ENCODE peak calls at places on chromosomes 6 and 20, in nine cellular contexts. I is uterus, B is HCT116, T is esophagus muscularis mucosa, Y is A549, D is breast epithelium, L is right lobe of liver, M is vagina, X is body of pancreas. U is an unnamed sample.

GRCh38 chr6:170265655-170266054 is 25.2 kb downstream of the DLL1 start:
- DNase-seq in I (no peak), B (peak), T (no peak), Y (no peak), D (no peak), L (peak), M (no peak), X (peak), U (peak)

GRCh38 chr6:153131037-153131981 is at the start of gene RGS17:
- DNase-seq in I (peak), B (no peak), T (no peak), Y (peak), D (no peak), L (peak), M (no peak), X (peak), U (peak)

GRCh38 chr6:82741996-82742385 is 323.6 kb downstream of the UBE3D start:
- DNase-seq in I (no peak), B (no peak), T (no peak), Y (no peak), D (no peak), L (no peak), M (no peak), X (no peak), U (no peak)

GRCh38 chr6:14730654-14731053 is 515.2 kb upstream of the JARID2 start:
- DNase-seq in I (no peak), B (no peak), T (no peak), Y (no peak), D (no peak), L (no peak), M (no peak), X (no peak), U (no peak)

GRCh38 chr20:62603021-62603906 is 39.0 kb upstream of the SLCO4A1 start:
- DNase-seq in I (peak), B (no peak), T (no peak), Y (no peak), D (peak), L (peak), M (no peak), X (peak), U (peak)

GRCh38 chr20:20139403-20139802 is 87.1 kb downstream of the CFAP61 start:
- DNase-seq in I (no peak), B (no peak), T (no peak), Y (no peak), D (no peak), L (no peak), M (no peak), X (no peak), U (no peak)

GRCh38 chr20:32332614-32333013 is 25.5 kb upstream of the ASXL1 start:
- DNase-seq in I (no peak), B (no peak), T (no peak), Y (no peak), D (no peak), L (peak), M (no peak), X (peak), U (no peak)

GRCh38 chr6:141488466-141488865 is 644.3 kb upstream of the GJE1 start:
- DNase-seq in I (no peak), B (no peak), T (no peak), Y (no peak), D (no peak), L (no peak), M (no peak), X (no peak), U (no peak)

GRCh38 chr20:25543068-25543467 is 42.3 kb downstream of the NINL start:
- DNase-seq in I (no peak), B (no peak), T (no peak), Y (no peak), D (no peak), L (no peak), M (no peak), X (no peak), U (no peak)

GRCh38 chr6:82245376-82245775 is 2.2 kb downstream of the IBTK start:
- DNase-seq in I (no peak), B (no peak), T (no peak), Y (no peak), D (no peak), L (no peak), M (no peak), X (no peak), U (no peak)

GRCh38 chr6:100663219-100663863 is 198.6 kb upstream of the SIM1 start:
- DNase-seq in I (no peak), B (no peak), T (no peak), Y (no peak), D (no peak), L (no peak), M (no peak), X (no peak), U (no peak)

GRCh38 chr20:53597085-53597482 is 3.4 kb upstream of the ZNF217 start:
- DNase-seq in I (no peak), B (no peak), T (no peak), Y (no peak), D (no peak), L (no peak), M (no peak), X (peak), U (no peak)

GRCh38 chr20:6533828-6534388 is 233.6 kb upstream of the BMP2 start:
- DNase-seq in I (no peak), B (no peak), T (no peak), Y (no peak), D (no peak), L (no peak), M (no peak), X (no peak), U (no peak)

GRCh38 chr20:62975812-62976413 is 23.4 kb downstream of the SLC17A9 start:
- DNase-seq in I (no peak), B (no peak), T (no peak), Y (no peak), D (no peak), L (no peak), M (no peak), X (no peak), U (no peak)

GRCh38 chr6:36227379-36228344 is 31.1 kb downstream of the BRPF3 start:
- DNase-seq in I (no peak), B (no peak), T (no peak), Y (no peak), D (no peak), L (no peak), M (no peak), X (no peak), U (no peak)

GRCh38 chr20:61271273-61272221 is 19.5 kb downstream of the CDH4 start:
- DNase-seq in I (no peak), B (no peak), T (no peak), Y (no peak), D (no peak), L (no peak), M (no peak), X (no peak), U (no peak)

GRCh38 chr6:22966711-22967110 is 397.3 kb downstream of the HDGFL1 start:
- DNase-seq in I (no peak), B (no peak), T (no peak), Y (no peak), D (no peak), L (no peak), M (no peak), X (no peak), U (no peak)

GRCh38 chr6:56046576-56046975 is 171.2 kb upstream of the BMP5 start:
- DNase-seq in I (no peak), B (no peak), T (no peak), Y (no peak), D (peak), L (peak), M (no peak), X (no peak), U (peak)

GRCh38 chr20:63194007-63194820 is 21.7 kb downstream of the YTHDF1 start:
- DNase-seq in I (no peak), B (no peak), T (no peak), Y (no peak), D (no peak), L (no peak), M (no peak), X (no peak), U (no peak)

GRCh38 chr20:53656653-53657288 is 63.1 kb upstream of the ZNF217 start:
- DNase-seq in I (no peak), B (no peak), T (no peak), Y (no peak), D (no peak), L (no peak), M (no peak), X (no peak), U (no peak)

GRCh38 chr20:44471481-44471882 is 4.2 kb upstream of the TTPAL start:
- DNase-seq in I (no peak), B (no peak), T (no peak), Y (no peak), D (no peak), L (no peak), M (no peak), X (no peak), U (no peak)

GRCh38 chr6:170250981-170251775 is 39.7 kb downstream of the DLL1 start:
- DNase-seq in I (peak), B (no peak), T (no peak), Y (no peak), D (no peak), L (peak), M (no peak), X (no peak), U (no peak)

GRCh38 chr20:1718604-1719384 is 61.2 kb upstream of the SIRPG start:
- DNase-seq in I (peak), B (peak), T (peak), Y (no peak), D (no peak), L (no peak), M (peak), X (no peak), U (no peak)

GRCh38 chr6:8918196-8918595 is 482.9 kb upstream of the SLC35B3 start:
- DNase-seq in I (no peak), B (no peak), T (no peak), Y (no peak), D (no peak), L (no peak), M (no peak), X (no peak), U (no peak)

GRCh38 chr6:108169801-108170606 is 4.2 kb downstream of the NR2E1 start:
- DNase-seq in I (no peak), B (no peak), T (no peak), Y (no peak), D (no peak), L (no peak), M (no peak), X (no peak), U (no peak)

GRCh38 chr6:13290335-13290734 is 38.0 kb downstream of the TBC1D7 start:
- DNase-seq in I (no peak), B (no peak), T (no peak), Y (no peak), D (no peak), L (no peak), M (no peak), X (no peak), U (no peak)

GRCh38 chr20:20130399-20130798 is 78.1 kb downstream of the CFAP61 start:
- DNase-seq in I (no peak), B (peak), T (no peak), Y (no peak), D (no peak), L (no peak), M (no peak), X (no peak), U (no peak)

GRCh38 chr6:144725731-144726522 is 440.8 kb downstream of the UTRN start:
- DNase-seq in I (no peak), B (no peak), T (no peak), Y (no peak), D (no peak), L (no peak), M (no peak), X (peak), U (no peak)

GRCh38 chr6:659716-660581 is 3.0 kb upstream of the HUS1B start:
- DNase-seq in I (no peak), B (no peak), T (no peak), Y (no peak), D (no peak), L (no peak), M (no peak), X (no peak), U (no peak)

GRCh38 chr6:157438611-157439109 is 57.7 kb downstream of the ZDHHC14 start:
- DNase-seq in I (no peak), B (no peak), T (no peak), Y (no peak), D (no peak), L (no peak), M (no peak), X (no peak), U (no peak)

GRCh38 chr6:72649032-72649984 is 27.4 kb downstream of the KCNQ5 start:
- DNase-seq in I (no peak), B (no peak), T (no peak), Y (no peak), D (no peak), L (no peak), M (no peak), X (no peak), U (no peak)

DNA sequence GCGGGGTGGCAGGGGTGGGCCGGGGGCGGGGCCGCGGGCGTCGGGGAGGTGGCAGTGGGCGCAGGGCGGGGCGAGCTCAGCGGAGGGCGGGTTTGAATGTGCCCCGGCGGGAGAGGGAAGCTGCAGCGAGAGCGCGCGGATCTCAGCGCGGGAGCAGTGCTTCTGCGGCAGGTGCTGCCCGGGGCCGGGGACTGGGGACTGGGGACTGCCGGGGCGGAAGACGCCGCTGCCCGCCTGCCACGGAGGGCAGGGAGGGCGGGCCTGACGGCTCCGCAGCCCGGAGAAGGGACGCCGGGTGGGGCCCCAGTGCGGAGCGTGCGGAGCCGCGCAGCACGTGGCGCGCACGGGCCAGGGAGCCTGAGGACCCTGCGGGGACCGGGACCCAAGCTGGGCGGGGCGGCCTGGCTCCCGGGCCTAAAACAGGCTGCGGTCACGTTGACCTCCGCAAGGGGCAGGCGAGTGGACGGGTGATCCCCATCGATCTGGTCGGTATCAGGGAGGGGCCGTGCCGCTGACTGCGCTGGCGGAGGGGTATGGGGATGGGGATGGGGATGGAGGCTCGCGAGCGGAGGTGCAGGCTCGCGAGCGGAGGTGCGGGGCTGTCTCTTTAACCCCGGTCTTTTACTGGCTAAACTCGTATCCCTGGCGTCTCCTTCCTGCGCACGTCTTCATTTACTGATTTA is at the start of gene SLC29A1:
- DNase-seq in I (peak), B (no peak), T (no peak), Y (peak), D (peak), L (peak), M (no peak), X (peak), U (peak)
- H3K27ac ChIP-seq in I (peak), B (peak), T (peak), Y (peak), D (peak), L (peak), M (peak), X (peak), U (peak)

GRCh38 chr6:93040375-93040774 is 379.0 kb downstream of the EPHA7 start:
- DNase-seq in I (no peak), B (no peak), T (no peak), Y (no peak), D (no peak), L (no peak), M (no peak), X (no peak), U (no peak)

GRCh38 chr6:93035756-93036155 is 383.6 kb downstream of the EPHA7 start:
- DNase-seq in I (no peak), B (no peak), T (no peak), Y (no peak), D (no peak), L (no peak), M (no peak), X (no peak), U (no peak)

DNA sequence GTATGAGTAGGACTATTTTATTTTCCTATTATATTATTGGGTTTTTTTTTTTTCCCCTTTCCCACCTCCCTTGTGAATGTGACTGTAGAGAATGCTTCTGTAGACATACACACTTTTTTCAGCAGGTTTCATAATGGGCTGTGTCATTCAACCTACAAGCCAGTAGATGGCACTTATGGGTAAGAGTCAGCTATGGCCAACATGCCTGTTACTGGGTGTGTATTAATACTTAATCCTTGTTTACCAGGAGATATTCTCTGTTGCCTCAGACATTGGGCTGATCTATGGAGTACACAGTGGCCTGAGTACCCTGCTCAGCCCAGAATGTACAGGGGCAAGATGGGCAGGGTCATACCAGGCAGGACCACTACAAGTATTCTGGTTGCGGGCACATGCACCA is 382.5 kb downstream of the EPHA7 start:
- DNase-seq in I (no peak), B (no peak), T (no peak), Y (no peak), D (no peak), L (no peak), M (no peak), X (no peak), U (no peak)
- TF ChIP-seq CTCF in I (no peak), B (no peak), T (peak), Y (no peak), D (no peak), L (no peak), M (no peak), X (no peak), U (no peak)

GRCh38 chr6:53860511-53860910 is 65.7 kb downstream of the LRRC1 start:
- DNase-seq in I (no peak), B (no peak), T (no peak), Y (no peak), D (no peak), L (no peak), M (no peak), X (no peak), U (no peak)
- TF ChIP-seq POLR2A in I (no peak), B (no peak), T (no peak), Y (no peak), D (no peak), L (no peak), M (no peak), X (no peak), U (no peak)

GRCh38 chr20:23654722-23655121 is 17.0 kb upstream of the CST3 start:
- DNase-seq in I (no peak), B (no peak), T (peak), Y (no peak), D (no peak), L (no peak), M (no peak), X (no peak), U (no peak)

GRCh38 chr20:23657202-23657601 is 19.4 kb upstream of the CST3 start:
- DNase-seq in I (no peak), B (no peak), T (peak), Y (no peak), D (no peak), L (no peak), M (peak), X (no peak), U (no peak)

GRCh38 chr20:23658336-23658735 is 20.6 kb upstream of the CST3 start:
- DNase-seq in I (no peak), B (no peak), T (peak), Y (no peak), D (no peak), L (no peak), M (no peak), X (no peak), U (no peak)

GRCh38 chr20:23655551-23656211 is 17.9 kb upstream of the CST3 start:
- DNase-seq in I (no peak), B (no peak), T (peak), Y (no peak), D (no peak), L (no peak), M (peak), X (no peak), U (peak)

DNA sequence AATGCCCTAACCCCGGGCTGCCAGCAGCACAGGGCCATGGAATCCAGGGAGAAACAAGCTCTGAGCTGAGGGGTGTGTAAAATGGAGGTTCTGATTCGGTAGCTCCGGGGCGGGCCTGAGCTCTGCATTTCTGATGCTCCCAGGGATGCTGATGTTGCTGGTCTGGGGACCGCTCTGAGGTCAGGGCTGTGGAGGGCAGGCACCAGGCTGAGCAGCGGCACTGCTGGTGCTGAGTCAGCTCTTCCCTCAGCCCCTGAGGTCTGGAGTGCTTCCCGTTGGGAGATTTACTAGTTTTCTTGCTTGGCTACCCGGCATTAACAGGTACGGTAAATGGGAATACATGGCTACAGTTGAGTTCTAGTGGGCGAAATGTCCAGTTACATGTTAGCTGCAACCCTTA is 18.6 kb upstream of the CST3 start:
- DNase-seq in I (no peak), B (no peak), T (peak), Y (no peak), D (no peak), L (no peak), M (no peak), X (no peak), U (no peak)
- H3K27ac ChIP-seq in I (peak), B (no peak), T (peak), Y (no peak), D (peak), L (no peak), M (peak), X (no peak), U (peak)

GRCh38 chr6:160755168-160755567 is 53.1 kb downstream of the PLG start:
- DNase-seq in I (no peak), B (no peak), T (no peak), Y (no peak), D (no peak), L (no peak), M (no peak), X (no peak), U (no peak)

GRCh38 chr6:160756021-160756420 is 54.0 kb downstream of the PLG start:
- DNase-seq in I (no peak), B (no peak), T (no peak), Y (no peak), D (no peak), L (no peak), M (no peak), X (no peak), U (no peak)

GRCh38 chr6:160750276-160750689 is 48.2 kb downstream of the PLG start:
- DNase-seq in I (no peak), B (peak), T (no peak), Y (no peak), D (no peak), L (no peak), M (no peak), X (no peak), U (no peak)
- TF ChIP-seq CTCF in I (peak), B (peak), T (peak), Y (peak), D (no peak), L (peak), M (no peak), X (peak), U (no peak)

GRCh38 chr6:130035211-130035610 is 16.8 kb downstream of the L3MBTL3 start:
- DNase-seq in I (no peak), B (no peak), T (no peak), Y (no peak), D (no peak), L (no peak), M (no peak), X (no peak), U (no peak)

GRCh38 chr6:130032758-130033323 is 14.5 kb downstream of the L3MBTL3 start:
- DNase-seq in I (no peak), B (no peak), T (no peak), Y (no peak), D (no peak), L (no peak), M (no peak), X (no peak), U (no peak)

GRCh38 chr6:130037207-130037811 is 18.9 kb downstream of the L3MBTL3 start:
- DNase-seq in I (no peak), B (no peak), T (no peak), Y (peak), D (no peak), L (no peak), M (no peak), X (no peak), U (no peak)

GRCh38 chr6:130033999-130034814 is 15.8 kb downstream of the L3MBTL3 start:
- DNase-seq in I (peak), B (peak), T (no peak), Y (no peak), D (no peak), L (no peak), M (no peak), X (no peak), U (no peak)

DNA sequence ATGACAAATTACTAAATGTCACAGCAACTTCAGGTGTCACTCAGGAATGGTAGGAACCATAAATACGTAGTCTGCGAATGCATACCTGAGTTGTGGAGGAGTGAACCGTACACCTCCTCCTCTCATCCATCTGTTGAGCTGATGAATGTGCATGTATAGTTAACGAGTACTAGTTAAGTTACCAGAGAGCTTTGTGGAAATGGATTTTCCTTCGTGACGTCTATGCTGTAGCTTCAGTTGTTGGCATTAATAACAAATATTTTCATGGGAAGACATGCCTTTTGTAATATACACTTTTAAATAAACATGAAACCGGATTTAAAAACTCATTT is 16.4 kb downstream of the L3MBTL3 start:
- DNase-seq in I (no peak), B (no peak), T (no peak), Y (no peak), D (no peak), L (no peak), M (no peak), X (no peak), U (no peak)
- TF ChIP-seq POLR2A in I (no peak), B (no peak), T (no peak), Y (no peak), D (no peak), L (no peak), M (no peak), X (no peak), U (no peak)

U was measured in spleen.